ENCODE peak calls at places on chromosomes 5 and 9, in four cellular contexts. R is ovary; Z is CD4-positive, alpha-beta memory T cell; M is SJSA1. K is an unnamed sample.

GRCh38 chr9:72577212-72577753 is 55.9 kb downstream of the TMC1 start:
- DNase-seq in R (no peak), Z (no peak), M (no peak), K (no peak)

GRCh38 chr5:123882946-123883345 is 371.0 kb downstream of the CSNK1G3 start:
- DNase-seq in R (no peak), Z (no peak), M (no peak), K (peak)

GRCh38 chr5:77867194-77867691 is 91.1 kb upstream of the TBCA start:
- DNase-seq in R (no peak), Z (no peak), M (no peak), K (no peak)

GRCh38 chr5:125274938-125275759 is 528.7 kb upstream of the ZNF608 start:
- DNase-seq in R (no peak), Z (no peak), M (no peak), K (no peak)

GRCh38 chr9:82255533-82255932 is 267.0 kb downstream of the SPATA31D1 start:
- DNase-seq in R (no peak), Z (no peak), M (no peak), K (no peak)

GRCh38 chr9:25913806-25914205 is 235.6 kb upstream of the TUSC1 start:
- DNase-seq in R (no peak), Z (no peak), M (no peak), K (no peak)

GRCh38 chr9:20984471-20984870 is 47.0 kb downstream of the HACD4 start:
- DNase-seq in R (no peak), Z (no peak), M (no peak), K (no peak)

GRCh38 chr9:79581388-79581787 is 9.6 kb downstream of the TLE4 start:
- DNase-seq in R (no peak), Z (peak), M (no peak), K (no peak)

GRCh38 chr9:83628540-83628939 is 5.6 kb downstream of the IDNK start:
- DNase-seq in R (no peak), Z (no peak), M (no peak), K (no peak)

GRCh38 chr5:74492230-74492629 is 148.3 kb downstream of the ENC1 start:
- DNase-seq in R (no peak), Z (no peak), M (no peak), K (peak)

GRCh38 chr9:124179196-124180071 is 78.3 kb upstream of the NEK6 start:
- DNase-seq in R (no peak), Z (no peak), M (no peak), K (no peak)

GRCh38 chr5:179806250-179807045 is at the start of gene MGAT4B:
- DNase-seq in R (peak), Z (peak), M (peak), K (peak)

GRCh38 chr5:77744116-77744515 is 32.0 kb downstream of the TBCA start:
- DNase-seq in R (no peak), Z (no peak), M (no peak), K (peak)

GRCh38 chr9:134441227-134442086 is 115.2 kb downstream of the RXRA start:
- DNase-seq in R (peak), Z (no peak), M (no peak), K (no peak)

GRCh38 chr9:108994695-108995094 is 18.6 kb downstream of the CTNNAL1 start:
- DNase-seq in R (peak), Z (no peak), M (no peak), K (no peak)

DNA sequence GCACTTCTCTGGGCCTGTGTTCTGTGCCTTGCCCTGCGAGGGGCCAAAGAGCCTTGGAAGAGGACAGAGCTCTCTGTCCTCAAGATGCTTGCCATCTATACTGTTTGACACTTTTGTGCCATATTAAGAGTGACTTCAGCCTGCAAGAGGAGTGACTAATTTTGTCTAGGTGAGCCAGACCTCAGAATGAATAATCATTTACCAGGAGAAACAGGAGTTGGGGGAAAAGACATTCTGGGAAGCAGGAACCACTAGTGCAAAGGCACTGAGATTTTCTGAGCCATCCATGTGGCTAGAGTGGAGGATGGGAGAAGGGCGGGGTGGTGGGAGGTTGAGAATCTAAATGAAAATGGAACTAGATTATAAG is 1.9 kb downstream of the GSN start:
- DNase-seq in R (no peak), Z (no peak), M (no peak), K (no peak)
- H3K4me3 ChIP-seq in R (peak), Z (no peak), M (peak), K (no peak)

DNA sequence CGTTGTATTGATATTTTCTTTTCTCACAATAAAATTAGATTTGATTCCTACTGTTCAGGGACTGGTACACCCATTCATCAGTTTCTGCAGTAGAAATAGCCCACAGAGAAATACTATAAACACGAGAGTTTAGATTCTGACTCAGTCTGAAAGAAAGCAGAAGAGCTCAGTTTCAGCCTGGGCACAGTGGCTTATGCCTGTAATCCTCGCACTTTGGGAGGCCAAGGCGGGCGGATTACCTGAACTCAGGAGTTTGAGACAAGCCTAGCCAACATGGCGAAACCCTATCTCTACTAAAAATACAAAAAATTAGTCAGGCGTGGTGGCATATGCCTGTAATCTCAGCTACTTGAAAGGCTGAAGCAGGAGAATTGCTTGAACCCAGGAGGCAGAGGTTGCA is 8.6 kb downstream of the ITK start:
- DNase-seq in R (no peak), Z (no peak), M (no peak), K (no peak)
- H3K4me3 ChIP-seq in R (no peak), Z (peak), M (no peak), K (no peak)

GRCh38 chr9:91856419-91856818 is 93.6 kb downstream of the ROR2 start:
- DNase-seq in R (no peak), Z (no peak), M (no peak), K (peak)

GRCh38 chr9:91857291-91857781 is 92.7 kb downstream of the ROR2 start:
- DNase-seq in R (no peak), Z (no peak), M (no peak), K (peak)

GRCh38 chr9:91858670-91859030 is 91.4 kb downstream of the ROR2 start:
- DNase-seq in R (no peak), Z (no peak), M (no peak), K (peak)

GRCh38 chr9:91855196-91855595 is 94.8 kb downstream of the ROR2 start:
- DNase-seq in R (no peak), Z (no peak), M (no peak), K (no peak)

DNA sequence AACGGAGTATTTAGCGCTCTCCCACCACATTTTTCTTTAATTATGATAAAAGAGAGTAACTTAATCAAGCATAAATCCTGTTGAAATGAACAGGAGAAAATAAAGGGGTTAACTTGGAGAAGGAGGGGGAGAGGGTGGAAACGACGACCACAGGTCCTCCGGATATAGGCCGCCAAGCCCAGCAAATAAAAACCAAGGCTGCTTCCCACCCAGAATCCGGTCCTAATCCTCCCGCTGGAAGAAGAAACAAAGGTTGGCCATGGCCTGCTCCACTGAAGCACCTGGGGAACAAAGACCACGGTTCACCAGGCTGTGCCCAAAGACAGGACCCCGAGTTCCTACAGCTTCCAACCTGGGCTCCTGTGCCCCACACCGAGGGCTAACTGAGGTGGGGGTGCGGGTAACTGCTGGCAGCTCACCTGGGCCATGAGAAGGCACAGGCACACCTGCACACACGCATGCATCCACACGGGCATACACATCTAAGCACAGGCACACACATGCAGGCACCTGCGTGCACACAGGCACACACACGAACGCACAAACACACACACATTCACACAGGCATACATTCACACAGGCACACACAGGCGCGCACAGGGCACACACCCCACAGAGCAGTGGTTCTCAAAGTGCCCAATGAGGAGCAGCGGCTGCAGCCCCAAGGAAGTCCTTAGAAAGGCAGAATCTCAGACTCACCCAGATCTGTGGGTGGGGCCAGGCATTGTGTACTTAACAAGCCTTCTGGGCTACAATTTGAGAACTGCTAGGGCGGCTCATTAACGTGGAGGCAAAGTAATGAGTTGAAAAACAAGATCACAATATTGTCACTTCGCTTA is 92.0 kb downstream of the ROR2 start:
- DNase-seq in R (no peak), Z (no peak), M (no peak), K (peak)
- H3K4me3 ChIP-seq in R (no peak), Z (no peak), M (no peak), K (no peak)

DNA sequence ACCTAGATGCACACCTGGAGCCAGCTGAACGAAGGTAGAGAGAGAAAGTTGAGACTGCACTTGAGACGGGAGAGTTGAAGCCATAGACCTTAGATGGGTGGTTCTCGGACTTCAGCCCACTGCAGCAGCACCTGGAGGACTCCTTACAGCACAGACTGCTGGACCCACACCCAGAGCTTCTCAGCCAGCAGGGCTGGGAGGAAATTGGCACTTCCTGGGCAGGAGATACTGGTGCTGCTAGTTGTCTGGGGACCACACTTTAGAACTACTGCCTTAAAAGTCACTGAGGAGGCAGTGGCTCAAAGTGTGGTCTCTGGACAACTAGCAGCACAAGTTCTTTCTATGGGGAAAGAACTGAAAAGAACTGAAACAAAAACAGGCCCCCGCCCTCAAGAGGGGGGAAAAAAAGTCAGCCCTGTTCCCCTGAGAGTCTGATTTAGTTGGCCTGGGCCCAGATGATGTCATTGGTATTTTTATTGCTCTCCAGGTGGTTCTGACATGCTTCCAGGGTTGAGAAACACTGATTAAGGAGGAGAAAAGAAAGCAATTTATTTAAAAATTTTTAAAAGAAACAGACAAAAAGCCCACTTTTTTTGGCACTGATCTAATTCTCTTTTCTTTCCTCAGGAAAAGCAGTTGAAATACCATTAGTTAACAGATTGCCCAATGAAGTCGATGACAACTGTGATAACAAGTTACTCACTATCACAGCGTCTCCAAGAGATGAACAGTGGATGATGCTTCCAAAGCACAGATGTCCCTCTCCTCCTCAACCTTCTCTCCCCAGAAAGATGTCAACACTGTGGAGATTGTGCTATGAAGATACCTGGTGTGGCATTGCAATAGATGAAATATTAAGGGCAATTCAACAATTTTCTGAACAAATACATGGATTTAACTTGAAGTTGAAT is 73.6 kb upstream of the ADAMTS16 start:
- DNase-seq in R (no peak), Z (no peak), M (no peak), K (peak)
- H3K4me3 ChIP-seq in R (no peak), Z (no peak), M (no peak), K (no peak)

K was measured in mesendoderm.